ENCODE peak calls at places on chromosomes 1 and 21, in seven cellular contexts. S is tibial nerve; A is fibroblast of lung; W is CD4-positive, CD25-positive, alpha-beta regulatory T cell; X is BJ; N is left ventricle myocardium inferior; P is fibroblast of the aortic adventitia. Z is an unnamed sample.

GRCh38 chr1:95699274-95699953 is 465.4 kb downstream of the RWDD3 start:
- DNase-seq in X (no peak), P (no peak), A (no peak), W (no peak), N (no peak), S (no peak), Z (no peak)

GRCh38 chr1:240831191-240831631 is 219.3 kb upstream of the GREM2 start:
- DNase-seq in S (no peak), N (no peak), X (peak; percentile 76), P (peak; percentile 92), A (peak; percentile 83), W (no peak), Z (no peak)

GRCh38 chr1:214989341-214989740 is 93.2 kb upstream of the KCNK2 start:
- DNase-seq in W (no peak), X (no peak), P (peak; percentile 86), A (peak; percentile 82), S (no peak), N (no peak), Z (no peak)

GRCh38 chr1:114167226-114167625 is 13.6 kb upstream of the SYT6 start:
- DNase-seq in A (no peak), P (no peak), S (no peak), W (no peak), X (no peak), N (no peak), Z (no peak)

GRCh38 chr1:16067127-16067768 is 6.2 kb downstream of the FAM131C start:
- DNase-seq in P (no peak), W (no peak), A (peak; percentile 31), N (peak; percentile 49), S (no peak), X (no peak), Z (peak; percentile 49)

GRCh38 chr21:25997788-25998611 is 172.6 kb downstream of the APP start:
- DNase-seq in W (no peak), S (no peak), P (no peak), A (no peak), X (no peak), N (no peak), Z (peak; percentile 45)

GRCh38 chr1:240145120-240145519 is 53.4 kb downstream of the FMN2 start:
- DNase-seq in A (no peak), S (no peak), P (no peak), N (no peak), X (no peak), W (no peak), Z (no peak)

GRCh38 chr1:40232444-40232843 is 15.3 kb upstream of the TMCO2 start:
- DNase-seq in W (peak; percentile 50), N (no peak), P (no peak), X (no peak), A (no peak), S (no peak), Z (peak; percentile 13)

GRCh38 chr1:199322278-199322677 is 683.4 kb downstream of the PTPRC start:
- DNase-seq in A (no peak), X (no peak), W (no peak), S (no peak), P (no peak), N (no peak), Z (no peak)

GRCh38 chr1:78292361-78292760 is 198.4 kb upstream of the PTGFR start:
- DNase-seq in X (peak; percentile 92), P (peak; percentile 70), W (no peak), A (no peak), S (no peak), N (no peak), Z (no peak)

GRCh38 chr1:182484531-182485257 is 34.7 kb downstream of the RGSL1 start:
- DNase-seq in P (no peak), A (no peak), S (no peak), X (no peak), W (no peak), N (no peak), Z (no peak)

GRCh38 chr1:61125895-61126294 is 43.5 kb downstream of the NFIA start:
- DNase-seq in N (no peak), S (no peak), P (no peak), A (no peak), W (no peak), X (no peak), Z (no peak)

GRCh38 chr1:3226664-3227371 is 157.8 kb downstream of the PRDM16 start:
- DNase-seq in P (no peak), S (no peak), W (no peak), N (no peak), X (no peak), A (no peak), Z (no peak)

GRCh38 chr1:224124220-224124619 is 10.3 kb downstream of the FBXO28 start:
- DNase-seq in A (peak; percentile 3), S (no peak), W (no peak), P (no peak), N (no peak), X (no peak), Z (no peak)

GRCh38 chr1:55235722-55236121 is 20.6 kb upstream of the USP24 start:
- DNase-seq in N (no peak), S (no peak), X (peak; percentile 83), P (peak; percentile 57), W (no peak), A (peak; percentile 88), Z (no peak)

GRCh38 chr1:152188673-152189591 is 29.9 kb upstream of the RPTN start:
- DNase-seq in A (peak; percentile 56), P (peak; percentile 78), X (no peak), S (peak; percentile 72), W (peak; percentile 54), N (peak; percentile 80), Z (peak; percentile 79)

GRCh38 chr1:89865498-89866385 is 44.9 kb downstream of the LRRC8D start:
- DNase-seq in W (no peak), N (no peak), P (peak; percentile 85), A (peak; percentile 86), S (no peak), X (peak; percentile 72), Z (no peak)

GRCh38 chr1:236492378-236492777 is 31.4 kb upstream of the LGALS8 start:
- DNase-seq in W (no peak), S (no peak), A (no peak), N (no peak), P (no peak), X (no peak), Z (no peak)

GRCh38 chr21:21230672-21231071 is 232.5 kb downstream of the NCAM2 start:
- DNase-seq in S (no peak), A (peak; percentile 25), W (no peak), X (no peak), P (peak; percentile 37), N (no peak), Z (no peak)

GRCh38 chr1:182588460-182589396 is at the start of gene RNASEL:
- DNase-seq in W (peak; percentile 52), S (peak; percentile 76), P (peak; percentile 68), X (peak; percentile 16), A (peak; percentile 75), N (peak; percentile 68), Z (peak; percentile 86)

GRCh38 chr21:41651396-41651795 is 115.5 kb downstream of the RIPK4 start:
- DNase-seq in N (no peak), A (no peak), P (no peak), X (no peak), S (no peak), W (no peak), Z (no peak)

GRCh38 chr21:41651830-41652229 is 115.0 kb downstream of the RIPK4 start:
- DNase-seq in X (no peak), W (no peak), N (no peak), A (no peak), P (no peak), S (no peak), Z (no peak)

GRCh38 chr21:41648591-41649031 is 118.2 kb downstream of the RIPK4 start:
- DNase-seq in A (peak; percentile 80), N (no peak), P (peak; percentile 92), W (no peak), S (no peak), X (no peak), Z (no peak)

GRCh38 chr21:41647806-41648561 is 118.9 kb downstream of the RIPK4 start:
- DNase-seq in S (no peak), W (no peak), N (no peak), A (peak; percentile 43), P (no peak), X (no peak), Z (no peak)

GRCh38 chr21:41650526-41651145 is 116.2 kb downstream of the RIPK4 start:
- DNase-seq in P (no peak), A (no peak), W (no peak), X (no peak), S (no peak), N (no peak), Z (no peak)
- H3K4me3 ChIP-seq in P (no peak overlapping the region), A (no peak overlapping the region), W (no peak overlapping the region), X (no peak overlapping the region), S (no peak overlapping the region), N (no peak overlapping the region), Z (no peak overlapping the region)

DNA sequence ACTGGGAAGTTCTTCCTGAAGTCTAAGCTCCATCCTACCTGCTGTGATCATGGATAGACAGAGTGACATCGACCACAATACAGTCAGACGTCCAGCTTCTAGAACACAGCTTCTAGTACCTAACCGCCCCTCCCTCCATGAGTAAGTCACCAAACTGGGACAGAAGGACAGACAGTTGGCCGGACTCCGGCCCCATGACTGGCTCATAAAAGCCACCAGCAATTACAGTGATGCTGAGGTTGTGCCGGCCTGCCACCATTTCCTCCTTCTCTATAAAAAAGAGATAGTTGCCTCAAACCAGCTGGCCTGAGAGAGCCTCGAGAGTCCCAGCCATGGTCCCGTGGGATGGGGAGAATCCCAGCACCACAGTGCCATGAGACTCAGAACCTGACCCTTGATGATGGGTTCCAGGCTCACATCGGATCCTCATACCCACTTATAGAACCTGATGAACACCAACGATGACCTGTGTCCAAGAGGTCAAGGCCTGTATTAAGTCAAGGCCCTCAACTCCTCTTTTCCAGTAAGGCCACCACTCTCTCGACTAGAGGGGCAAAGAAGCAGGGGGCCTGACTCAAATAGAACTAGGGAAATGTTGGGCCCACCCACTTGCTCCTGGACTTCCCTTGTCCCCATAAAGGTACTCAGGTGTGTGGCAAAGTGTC is 3.4 kb downstream of the MEF2D start:
- DNase-seq in P (no peak), X (no peak), S (no peak), A (no peak), N (no peak), W (no peak), Z (peak; percentile 66)
- H3K4me3 ChIP-seq in P (peak overlapping the region; percentile 37), X (no peak overlapping the region), S (peak overlapping the region; percentile 15), A (peak overlapping the region; percentile 4), N (peak overlapping the region; percentile 98), W (peak overlapping the region; percentile 85), Z (no peak overlapping the region)

GRCh38 chr1:212698467-212699103 is 1.1 kb downstream of the BATF3 start:
- DNase-seq in X (no peak), W (no peak), A (no peak), P (no peak), S (no peak), N (no peak), Z (no peak)
- H3K4me3 ChIP-seq in X (peak overlapping the region; percentile 60), W (peak overlapping the region; percentile 74), A (peak overlapping the region; percentile 44), P (peak overlapping the region; percentile 60), S (peak overlapping the region; percentile 50), N (peak overlapping the region; percentile 77), Z (peak overlapping the region; percentile 51)

GRCh38 chr1:118985611-118986290 is 2.4 kb downstream of the TBX15 start:
- DNase-seq in P (no peak), W (no peak), X (no peak), A (no peak), S (no peak), N (no peak), Z (no peak)
- H3K4me3 ChIP-seq in P (no peak overlapping the region), W (no peak overlapping the region), X (peak overlapping the region; percentile 67), A (no peak overlapping the region), S (peak overlapping the region; percentile 63), N (peak overlapping the region; percentile 65), Z (no peak overlapping the region)

GRCh38 chr1:112317556-112317955 is 78.5 kb upstream of the CTTNBP2NL start:
- DNase-seq in A (no peak), P (peak; percentile 14), N (no peak), S (peak; percentile 18), W (no peak), X (no peak), Z (no peak)
- H3K4me3 ChIP-seq in A (no peak overlapping the region), P (no peak overlapping the region), N (no peak overlapping the region), S (no peak overlapping the region), W (no peak overlapping the region), X (no peak overlapping the region), Z (no peak overlapping the region)

GRCh38 chr1:229624521-229624905 is 1.4 kb downstream of the TAF5L start:
- DNase-seq in A (no peak), P (no peak), X (no peak), S (no peak), N (no peak), W (no peak), Z (no peak)
- H3K4me3 ChIP-seq in A (peak overlapping the region; percentile 80), P (peak overlapping the region; percentile 89), X (peak overlapping the region; percentile 79), S (peak overlapping the region; percentile 90), N (peak overlapping the region; percentile 97), W (peak overlapping the region; percentile 94), Z (peak overlapping the region; percentile 44)